ENCODE peak calls at places on chromosomes 7 and 10, in eight cellular contexts. One of them, this sample, is unnamed.

GRCh38 chr7:147804032-147804431 is 786.5 kb upstream of the C7orf33 start:
- DNase-seq in Panc1: no peak
- DNase-seq in psoas muscle: no peak
- DNase-seq in neural progenitor cell: no peak
- DNase-seq in cardiac fibroblast: no peak
- DNase-seq in NT2/D1: no peak
- DNase-seq in bronchial epithelial cell: no peak
- DNase-seq in transverse colon: no peak
- DNase-seq in this sample: no peak

GRCh38 chr10:59865101-59865500 is 41.3 kb downstream of the CCDC6 start:
- DNase-seq in cardiac fibroblast: peak
- DNase-seq in psoas muscle: no peak
- DNase-seq in neural progenitor cell: peak
- DNase-seq in NT2/D1: no peak
- DNase-seq in bronchial epithelial cell: peak
- DNase-seq in transverse colon: peak
- DNase-seq in Panc1: no peak
- DNase-seq in this sample: no peak

GRCh38 chr10:89032141-89032814 is 41.7 kb downstream of the FAS start:
- DNase-seq in bronchial epithelial cell: peak
- DNase-seq in transverse colon: no peak
- DNase-seq in neural progenitor cell: no peak
- DNase-seq in psoas muscle: no peak
- DNase-seq in cardiac fibroblast: peak
- DNase-seq in Panc1: peak
- DNase-seq in NT2/D1: peak
- DNase-seq in this sample: no peak

GRCh38 chr10:124916098-124916584 is 25.8 kb upstream of the ZRANB1 start:
- DNase-seq in cardiac fibroblast: peak
- DNase-seq in bronchial epithelial cell: no peak
- DNase-seq in NT2/D1: no peak
- DNase-seq in psoas muscle: no peak
- DNase-seq in neural progenitor cell: no peak
- DNase-seq in Panc1: no peak
- DNase-seq in transverse colon: no peak
- DNase-seq in this sample: no peak

GRCh38 chr7:42930889-42931288 is 1.1 kb downstream of the PSMA2 start:
- DNase-seq in bronchial epithelial cell: no peak
- DNase-seq in neural progenitor cell: no peak
- DNase-seq in transverse colon: no peak
- DNase-seq in psoas muscle: no peak
- DNase-seq in NT2/D1: no peak
- DNase-seq in Panc1: no peak
- DNase-seq in cardiac fibroblast: no peak
- DNase-seq in this sample: no peak

GRCh38 chr10:131261890-131262289 is 49.6 kb downstream of the TCERG1L start:
- DNase-seq in bronchial epithelial cell: no peak
- DNase-seq in psoas muscle: no peak
- DNase-seq in transverse colon: no peak
- DNase-seq in Panc1: no peak
- DNase-seq in neural progenitor cell: no peak
- DNase-seq in NT2/D1: no peak
- DNase-seq in cardiac fibroblast: no peak
- DNase-seq in this sample: no peak

GRCh38 chr7:130891254-130892094 is 157.5 kb upstream of the KLF14 start:
- DNase-seq in transverse colon: no peak
- DNase-seq in bronchial epithelial cell: peak
- DNase-seq in neural progenitor cell: no peak
- DNase-seq in NT2/D1: no peak
- DNase-seq in cardiac fibroblast: peak
- DNase-seq in psoas muscle: peak
- DNase-seq in Panc1: no peak
- DNase-seq in this sample: no peak

GRCh38 chr10:88693392-88694020 is 12.5 kb upstream of the LIPK start:
- DNase-seq in bronchial epithelial cell: no peak
- DNase-seq in neural progenitor cell: peak
- DNase-seq in Panc1: no peak
- DNase-seq in transverse colon: no peak
- DNase-seq in NT2/D1: no peak
- DNase-seq in cardiac fibroblast: peak
- DNase-seq in psoas muscle: no peak
- DNase-seq in this sample: no peak

GRCh38 chr10:86888585-86889381 is 68.6 kb downstream of the MMRN2 start:
- DNase-seq in Panc1: no peak
- DNase-seq in transverse colon: no peak
- DNase-seq in neural progenitor cell: no peak
- DNase-seq in NT2/D1: no peak
- DNase-seq in cardiac fibroblast: peak
- DNase-seq in bronchial epithelial cell: peak
- DNase-seq in psoas muscle: no peak
- DNase-seq in this sample: no peak

GRCh38 chr10:118610577-118610976 is 15.1 kb upstream of the PRLHR start:
- DNase-seq in bronchial epithelial cell: no peak
- DNase-seq in psoas muscle: no peak
- DNase-seq in Panc1: no peak
- DNase-seq in neural progenitor cell: no peak
- DNase-seq in cardiac fibroblast: no peak
- DNase-seq in NT2/D1: no peak
- DNase-seq in transverse colon: no peak
- DNase-seq in this sample: no peak

GRCh38 chr7:117034851-117035462 is 81.7 kb downstream of the ST7 start:
- DNase-seq in NT2/D1: no peak
- DNase-seq in transverse colon: no peak
- DNase-seq in neural progenitor cell: no peak
- DNase-seq in cardiac fibroblast: peak
- DNase-seq in bronchial epithelial cell: no peak
- DNase-seq in Panc1: no peak
- DNase-seq in psoas muscle: no peak
- DNase-seq in this sample: no peak

GRCh38 chr10:34732926-34733325 is 82.2 kb downstream of the PARD3 start:
- DNase-seq in neural progenitor cell: peak
- DNase-seq in transverse colon: no peak
- DNase-seq in bronchial epithelial cell: peak
- DNase-seq in NT2/D1: peak
- DNase-seq in cardiac fibroblast: peak
- DNase-seq in Panc1: no peak
- DNase-seq in psoas muscle: no peak
- DNase-seq in this sample: no peak

GRCh38 chr7:80249619-80250305 is 115.1 kb downstream of the GNAI1 start:
- DNase-seq in psoas muscle: no peak
- DNase-seq in NT2/D1: no peak
- DNase-seq in cardiac fibroblast: no peak
- DNase-seq in bronchial epithelial cell: no peak
- DNase-seq in transverse colon: no peak
- DNase-seq in neural progenitor cell: no peak
- DNase-seq in Panc1: no peak
- DNase-seq in this sample: no peak

GRCh38 chr10:116905845-116906210 is 56.5 kb downstream of the ENO4 start:
- DNase-seq in transverse colon: no peak
- DNase-seq in Panc1: no peak
- DNase-seq in neural progenitor cell: no peak
- DNase-seq in cardiac fibroblast: no peak
- DNase-seq in NT2/D1: no peak
- DNase-seq in bronchial epithelial cell: no peak
- DNase-seq in psoas muscle: no peak
- DNase-seq in this sample: no peak

GRCh38 chr7:157032644-157033482 is 22.4 kb upstream of the MNX1 start:
- DNase-seq in NT2/D1: no peak
- DNase-seq in cardiac fibroblast: no peak
- DNase-seq in Panc1: no peak
- DNase-seq in neural progenitor cell: no peak
- DNase-seq in transverse colon: no peak
- DNase-seq in psoas muscle: no peak
- DNase-seq in bronchial epithelial cell: no peak
- DNase-seq in this sample: peak

GRCh38 chr10:97724341-97724941 is 10.9 kb downstream of the MARVELD1 start:
- DNase-seq in NT2/D1: no peak
- DNase-seq in cardiac fibroblast: peak
- DNase-seq in Panc1: no peak
- DNase-seq in psoas muscle: no peak
- DNase-seq in neural progenitor cell: no peak
- DNase-seq in bronchial epithelial cell: peak
- DNase-seq in transverse colon: peak
- DNase-seq in this sample: no peak

GRCh38 chr10:64733980-64734379 is 1212.8 kb downstream of the REEP3 start:
- DNase-seq in neural progenitor cell: peak
- DNase-seq in NT2/D1: peak
- DNase-seq in bronchial epithelial cell: peak
- DNase-seq in cardiac fibroblast: peak
- DNase-seq in Panc1: peak
- DNase-seq in transverse colon: peak
- DNase-seq in psoas muscle: no peak
- DNase-seq in this sample: peak

GRCh38 chr10:130952086-130952485 is 359.4 kb downstream of the TCERG1L start:
- DNase-seq in cardiac fibroblast: no peak
- DNase-seq in transverse colon: no peak
- DNase-seq in bronchial epithelial cell: no peak
- DNase-seq in neural progenitor cell: no peak
- DNase-seq in NT2/D1: no peak
- DNase-seq in Panc1: no peak
- DNase-seq in psoas muscle: no peak
- DNase-seq in this sample: no peak

GRCh38 chr10:3068968-3069737 is 1.8 kb downstream of the PFKP start:
- DNase-seq in NT2/D1: no peak
- DNase-seq in transverse colon: peak
- DNase-seq in neural progenitor cell: peak
- DNase-seq in cardiac fibroblast: no peak
- DNase-seq in psoas muscle: no peak
- DNase-seq in Panc1: no peak
- DNase-seq in bronchial epithelial cell: no peak
- DNase-seq in this sample: no peak

GRCh38 chr7:154409703-154410311 is 357.6 kb downstream of the DPP6 start:
- DNase-seq in neural progenitor cell: peak
- DNase-seq in psoas muscle: no peak
- DNase-seq in transverse colon: no peak
- DNase-seq in cardiac fibroblast: peak
- DNase-seq in Panc1: no peak
- DNase-seq in bronchial epithelial cell: peak
- DNase-seq in NT2/D1: peak
- DNase-seq in this sample: no peak

GRCh38 chr7:150399421-150399820 is 20.3 kb downstream of the ZNF775 start:
- DNase-seq in cardiac fibroblast: no peak
- DNase-seq in bronchial epithelial cell: no peak
- DNase-seq in psoas muscle: no peak
- DNase-seq in NT2/D1: no peak
- DNase-seq in neural progenitor cell: no peak
- DNase-seq in Panc1: no peak
- DNase-seq in transverse colon: no peak
- DNase-seq in this sample: no peak
- H3K4me3 ChIP-seq in cardiac fibroblast: no peak
- H3K4me3 ChIP-seq in bronchial epithelial cell: no peak
- H3K4me3 ChIP-seq in psoas muscle: no peak
- H3K4me3 ChIP-seq in NT2/D1: no peak
- H3K4me3 ChIP-seq in neural progenitor cell: no peak
- H3K4me3 ChIP-seq in Panc1: no peak
- H3K4me3 ChIP-seq in transverse colon: no peak
- H3K4me3 ChIP-seq in this sample: no peak

DNA sequence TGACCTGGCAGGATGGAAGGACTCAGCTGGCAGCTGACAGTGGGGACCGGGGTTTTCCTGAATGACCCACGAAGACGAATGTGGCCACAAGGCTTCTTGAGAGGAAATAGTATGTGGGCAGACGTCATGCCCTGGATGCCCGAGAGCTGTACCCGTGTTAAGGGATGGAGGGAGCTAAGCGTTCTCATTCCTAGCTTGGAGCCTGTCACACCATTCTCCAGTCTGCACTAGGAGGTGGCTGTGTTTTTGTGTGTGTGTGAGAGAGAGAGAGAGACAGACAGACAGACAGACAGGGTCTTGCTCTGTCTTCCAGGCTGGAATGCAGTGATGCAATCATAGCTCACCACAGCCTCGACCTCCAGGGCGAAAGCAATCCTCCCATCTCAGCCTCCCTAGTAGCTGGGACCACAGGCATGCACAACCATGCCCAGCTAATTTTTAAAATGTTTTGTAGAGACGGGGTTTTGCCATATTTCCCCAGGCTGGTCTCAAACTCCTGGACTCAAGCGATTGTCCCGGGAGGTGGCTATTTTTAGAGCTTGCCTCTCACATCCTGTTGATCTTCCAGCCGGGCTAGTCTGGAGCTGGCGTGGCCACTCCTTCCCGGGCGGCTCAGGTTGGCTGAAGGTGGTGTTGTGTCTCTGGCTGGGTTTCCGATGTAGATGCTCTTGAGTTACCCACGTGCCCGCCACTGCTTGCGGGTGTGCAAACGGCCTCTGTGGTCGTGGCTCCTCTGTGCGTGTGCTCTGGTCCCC is 2.1 kb downstream of the AMZ1 start:
- DNase-seq in psoas muscle: no peak
- DNase-seq in neural progenitor cell: no peak
- DNase-seq in NT2/D1: no peak
- DNase-seq in transverse colon: no peak
- DNase-seq in Panc1: no peak
- DNase-seq in bronchial epithelial cell: no peak
- DNase-seq in cardiac fibroblast: peak
- DNase-seq in this sample: no peak
- H3K4me3 ChIP-seq in psoas muscle: no peak
- H3K4me3 ChIP-seq in neural progenitor cell: no peak
- H3K4me3 ChIP-seq in NT2/D1: no peak
- H3K4me3 ChIP-seq in transverse colon: no peak
- H3K4me3 ChIP-seq in Panc1: no peak
- H3K4me3 ChIP-seq in bronchial epithelial cell: no peak
- H3K4me3 ChIP-seq in cardiac fibroblast: no peak
- H3K4me3 ChIP-seq in this sample: no peak

GRCh38 chr7:134649231-134649775 is 2.6 kb downstream of the BPGM start:
- DNase-seq in bronchial epithelial cell: no peak
- DNase-seq in cardiac fibroblast: no peak
- DNase-seq in neural progenitor cell: no peak
- DNase-seq in transverse colon: no peak
- DNase-seq in Panc1: no peak
- DNase-seq in psoas muscle: no peak
- DNase-seq in NT2/D1: no peak
- DNase-seq in this sample: no peak
- H3K4me3 ChIP-seq in bronchial epithelial cell: no peak
- H3K4me3 ChIP-seq in cardiac fibroblast: no peak
- H3K4me3 ChIP-seq in neural progenitor cell: no peak
- H3K4me3 ChIP-seq in transverse colon: no peak
- H3K4me3 ChIP-seq in Panc1: no peak
- H3K4me3 ChIP-seq in psoas muscle: no peak
- H3K4me3 ChIP-seq in NT2/D1: no peak
- H3K4me3 ChIP-seq in this sample: no peak

DNA sequence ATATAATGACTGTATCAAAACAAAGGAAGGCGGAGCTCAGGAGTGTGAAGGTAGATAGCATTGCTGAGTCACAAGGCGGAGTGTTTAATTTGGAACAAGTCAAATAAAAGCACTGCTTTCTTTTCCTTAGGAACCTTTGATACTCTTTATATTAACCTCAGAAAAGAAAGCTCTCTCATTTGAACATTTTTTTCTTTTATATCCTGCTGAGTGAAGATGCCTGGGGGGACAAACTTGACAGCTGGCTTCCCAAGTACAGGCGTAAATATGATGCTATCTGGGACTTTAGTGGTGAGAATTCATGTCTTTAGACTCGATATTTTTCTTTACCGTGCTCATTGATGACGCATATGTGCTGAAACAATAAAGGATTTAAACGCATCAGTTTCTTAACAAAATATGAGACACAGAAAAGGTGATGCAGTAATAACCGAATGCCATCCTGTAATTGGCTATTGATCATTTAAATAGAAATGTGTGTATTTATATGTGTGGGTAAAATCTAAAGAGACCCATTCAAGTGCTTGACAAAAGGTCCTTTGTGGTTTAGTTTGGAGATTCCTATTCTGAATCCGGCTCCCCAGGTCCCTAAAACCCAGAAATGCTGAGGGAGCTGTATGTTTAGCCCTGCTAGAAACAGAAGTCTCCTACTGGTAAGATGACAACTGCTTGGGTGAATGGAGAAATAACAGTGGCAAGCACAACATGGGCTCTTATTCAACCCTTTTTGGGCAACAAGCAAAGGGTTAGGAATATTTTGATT is 102.7 kb downstream of the PRTFDC1 start:
- DNase-seq in Panc1: no peak
- DNase-seq in cardiac fibroblast: peak
- DNase-seq in bronchial epithelial cell: peak
- DNase-seq in psoas muscle: no peak
- DNase-seq in neural progenitor cell: peak
- DNase-seq in transverse colon: no peak
- DNase-seq in NT2/D1: no peak
- DNase-seq in this sample: no peak
- H3K4me3 ChIP-seq in Panc1: no peak
- H3K4me3 ChIP-seq in cardiac fibroblast: no peak
- H3K4me3 ChIP-seq in bronchial epithelial cell: peak
- H3K4me3 ChIP-seq in psoas muscle: no peak
- H3K4me3 ChIP-seq in neural progenitor cell: no peak
- H3K4me3 ChIP-seq in transverse colon: no peak
- H3K4me3 ChIP-seq in NT2/D1: no peak
- H3K4me3 ChIP-seq in this sample: no peak

This sample was measured in Peyer's patch.